ENCODE peak calls at places on chromosomes 4 and X, in six cellular contexts. C, H, S, Y, I and D are unnamed samples.

GRCh38 chr4:185716008-185716976 is 95.7 kb downstream of the SORBS2 start:
- DNase-seq in C (peak), H (no peak), S (no peak), Y (no peak), I (no peak), D (peak)

GRCh38 chr4:165651901-165652300 is 221.1 kb upstream of the TLL1 start:
- DNase-seq in C (no peak), H (no peak), S (no peak), Y (no peak), I (no peak), D (no peak)

GRCh38 chr4:138090145-138090917 is 151.8 kb downstream of the SLC7A11 start:
- DNase-seq in C (no peak), H (peak), S (no peak), Y (peak), I (peak), D (peak)

GRCh38 chrX:119753001-119753400 is 5.4 kb upstream of the SOWAHD start:
- DNase-seq in C (no peak), H (no peak), S (no peak), Y (no peak), I (no peak), D (no peak)

GRCh38 chr4:48396043-48396442 is 54.7 kb downstream of the SLAIN2 start:
- DNase-seq in C (no peak), H (no peak), S (no peak), Y (no peak), I (no peak), D (no peak)

GRCh38 chr4:75015627-75016026 is 82.7 kb downstream of the PARM1 start:
- DNase-seq in C (no peak), H (no peak), S (no peak), Y (no peak), I (no peak), D (no peak)

GRCh38 chrX:129695937-129696336 is 41.2 kb upstream of the APLN start:
- DNase-seq in C (no peak), H (no peak), S (no peak), Y (no peak), I (no peak), D (no peak)

GRCh38 chr4:147833254-147833653 is 101.4 kb downstream of the ARHGAP10 start:
- DNase-seq in C (no peak), H (peak), S (no peak), Y (peak), I (peak), D (no peak)

GRCh38 chrX:1077140-1077539 is 135.3 kb downstream of the CRLF2 start:
- DNase-seq in C (no peak), H (no peak), S (no peak), Y (no peak), I (no peak), D (no peak)

GRCh38 chr4:140102406-140102805 is 51.6 kb downstream of the MAML3 start:
- DNase-seq in C (no peak), H (no peak), S (no peak), Y (no peak), I (no peak), D (no peak)

GRCh38 chrX:139750390-139750789 is 42.4 kb upstream of the MCF2 start:
- DNase-seq in C (no peak), H (no peak), S (no peak), Y (peak), I (peak), D (no peak)

GRCh38 chr4:39348371-39349265 is 17.5 kb downstream of the RFC1 start:
- DNase-seq in C (no peak), H (no peak), S (no peak), Y (peak), I (peak), D (no peak)

GRCh38 chr4:119284876-119285611 is 36.9 kb downstream of the FABP2 start:
- DNase-seq in C (no peak), H (peak), S (no peak), Y (peak), I (peak), D (no peak)

GRCh38 chr4:175997291-175997690 is 68.3 kb upstream of the WDR17 start:
- DNase-seq in C (no peak), H (no peak), S (no peak), Y (no peak), I (no peak), D (no peak)

GRCh38 chr4:168480991-168481588 is 798 bp upstream of the DDX60L start:
- DNase-seq in C (no peak), H (peak), S (peak), Y (peak), I (peak), D (no peak)

GRCh38 chr4:82786004-82786400 is 12.6 kb downstream of the SCD5 start:
- DNase-seq in C (no peak), H (no peak), S (no peak), Y (no peak), I (no peak), D (no peak)

GRCh38 chr4:105343523-105343931 is 130.3 kb downstream of the PPA2 start:
- DNase-seq in C (no peak), H (peak), S (no peak), Y (peak), I (peak), D (peak)

GRCh38 chrX:28966335-28966734 is 379.1 kb downstream of the IL1RAPL1 start:
- DNase-seq in C (no peak), H (peak), S (no peak), Y (peak), I (peak), D (no peak)

GRCh38 chr4:45679411-45679810 is 444.4 kb downstream of the GABRG1 start:
- DNase-seq in C (no peak), H (no peak), S (no peak), Y (no peak), I (no peak), D (no peak)

GRCh38 chr4:171235516-171235915 is 577.7 kb upstream of the GALNTL6 start:
- DNase-seq in C (no peak), H (no peak), S (no peak), Y (no peak), I (no peak), D (no peak)

GRCh38 chr4:103996637-103997036 is 276.9 kb upstream of the TACR3 start:
- DNase-seq in C (no peak), H (peak), S (no peak), Y (peak), I (no peak), D (no peak)

DNA sequence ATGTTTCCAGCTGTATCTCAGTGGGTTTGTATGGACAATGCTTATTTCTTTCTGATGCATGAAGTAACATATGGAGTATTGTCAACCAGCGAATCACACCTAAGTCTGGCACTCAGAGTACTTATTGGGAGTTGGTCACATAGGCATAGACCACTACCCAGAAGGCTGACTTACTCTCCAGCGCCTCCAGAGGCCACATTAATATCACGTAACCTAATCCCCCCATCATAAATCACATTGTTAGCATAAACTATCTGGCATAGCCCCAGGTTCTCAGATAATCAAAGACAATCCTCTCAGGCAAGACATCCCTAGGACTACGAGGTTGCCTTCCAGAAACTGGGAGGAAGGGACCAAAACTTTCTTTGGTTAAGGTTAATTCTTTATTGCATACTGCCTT is 560.5 kb upstream of the PABPC4L start:
- DNase-seq in C (no peak), H (no peak), S (no peak), Y (no peak), I (no peak), D (no peak)
- TF ChIP-seq CTCF in C (no peak), H (no peak), S (no peak), Y (peak), I (no peak), D (no peak)

GRCh38 chr4:173167793-173168395 is 717 bp upstream of the GALNT7 start:
- DNase-seq in C (no peak), H (peak), S (peak), Y (peak), I (peak), D (peak)

GRCh38 chr4:173170210-173170778 is 1.7 kb downstream of the GALNT7 start:
- DNase-seq in C (no peak), H (peak), S (no peak), Y (no peak), I (no peak), D (no peak)

GRCh38 chr4:173169428-173170209 is 1.0 kb downstream of the GALNT7 start:
- DNase-seq in C (peak), H (peak), S (peak), Y (peak), I (peak), D (peak)

GRCh38 chr4:173168396-173169177 is at the start of gene GALNT7:
- DNase-seq in C (peak), H (peak), S (peak), Y (peak), I (peak), D (peak)

DNA sequence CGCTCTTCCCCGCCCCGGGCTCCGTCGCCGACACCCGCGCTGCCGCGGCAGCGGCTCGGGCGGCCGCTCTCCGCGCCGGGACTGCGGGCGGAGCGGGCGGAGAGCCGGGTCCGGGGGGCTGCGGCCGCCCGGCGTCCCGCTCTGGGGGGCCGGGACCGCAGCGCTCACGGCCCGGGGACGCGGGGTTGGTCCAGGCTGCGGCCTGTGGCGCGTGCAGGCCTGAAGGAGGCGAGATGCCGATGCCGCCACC is 492 bp downstream of the GALNT7 start:
- DNase-seq in C (no peak), H (no peak), S (no peak), Y (no peak), I (no peak), D (no peak)
- TF ChIP-seq CTCF in C (no peak), H (no peak), S (no peak), Y (no peak), I (no peak), D (no peak)

GRCh38 chrX:134249231-134249630 is 12.2 kb downstream of the CCDC160 start:
- DNase-seq in C (no peak), H (no peak), S (no peak), Y (no peak), I (no peak), D (no peak)

GRCh38 chrX:134247492-134247891 is 10.5 kb downstream of the CCDC160 start:
- DNase-seq in C (no peak), H (no peak), S (no peak), Y (no peak), I (no peak), D (no peak)

GRCh38 chrX:134241960-134242619 is 5.1 kb downstream of the CCDC160 start:
- DNase-seq in C (no peak), H (no peak), S (no peak), Y (peak), I (no peak), D (no peak)

GRCh38 chrX:134244043-134244442 is 7.1 kb downstream of the CCDC160 start:
- DNase-seq in C (no peak), H (peak), S (no peak), Y (peak), I (peak), D (no peak)

DNA sequence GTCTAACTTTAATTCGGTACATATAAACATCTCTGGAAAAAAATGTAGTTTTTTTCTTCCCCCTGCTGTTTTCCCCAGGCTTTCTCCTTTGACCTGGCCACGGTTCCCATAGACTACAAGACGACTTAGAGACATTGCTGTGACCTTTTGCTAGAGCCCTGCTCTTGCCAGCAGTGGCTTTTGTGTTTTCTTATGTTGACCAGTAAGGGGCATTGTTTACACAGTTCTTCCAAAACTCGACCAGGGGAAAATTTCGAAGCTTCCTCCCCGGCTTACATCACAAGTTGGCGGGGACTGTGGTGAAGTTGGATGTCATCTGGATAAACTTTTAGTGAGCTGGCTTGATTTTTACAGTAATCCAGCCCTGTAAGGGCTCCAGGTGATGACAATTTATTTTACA is 9.3 kb downstream of the CCDC160 start:
- DNase-seq in C (no peak), H (peak), S (no peak), Y (peak), I (no peak), D (no peak)
- TF ChIP-seq CTCF in C (no peak), H (no peak), S (no peak), Y (no peak), I (no peak), D (no peak)

DNA sequence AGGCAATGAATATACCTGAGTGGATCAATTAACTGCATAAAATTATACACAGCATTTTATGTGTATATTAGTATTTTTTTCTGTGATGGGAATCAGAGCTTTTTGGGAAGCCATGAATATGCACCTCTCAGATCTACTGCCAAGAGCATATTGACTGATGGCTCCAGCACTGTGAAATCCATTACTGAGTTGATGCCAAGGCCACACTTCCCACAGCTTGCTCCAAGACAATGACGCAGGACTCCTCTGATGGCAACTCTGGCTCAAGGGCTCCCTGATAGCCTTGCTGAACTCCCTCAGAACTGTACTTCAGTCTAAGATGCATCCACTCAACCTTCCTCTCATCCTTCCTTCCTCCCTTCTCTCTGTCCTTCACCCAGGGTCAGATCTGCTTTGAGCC is 82.7 kb downstream of the OTC start:
- DNase-seq in C (no peak), H (no peak), S (no peak), Y (no peak), I (no peak), D (no peak)
- TF ChIP-seq CTCF in C (no peak), H (no peak), S (no peak), Y (no peak), I (no peak), D (no peak)

GRCh38 chr4:7647932-7648812 is 213.4 kb upstream of the PSAPL1 start:
- DNase-seq in C (no peak), H (peak), S (no peak), Y (peak), I (peak), D (no peak)
- TF ChIP-seq CTCF in C (no peak), H (no peak), S (no peak), Y (no peak), I (no peak), D (no peak)

DNA sequence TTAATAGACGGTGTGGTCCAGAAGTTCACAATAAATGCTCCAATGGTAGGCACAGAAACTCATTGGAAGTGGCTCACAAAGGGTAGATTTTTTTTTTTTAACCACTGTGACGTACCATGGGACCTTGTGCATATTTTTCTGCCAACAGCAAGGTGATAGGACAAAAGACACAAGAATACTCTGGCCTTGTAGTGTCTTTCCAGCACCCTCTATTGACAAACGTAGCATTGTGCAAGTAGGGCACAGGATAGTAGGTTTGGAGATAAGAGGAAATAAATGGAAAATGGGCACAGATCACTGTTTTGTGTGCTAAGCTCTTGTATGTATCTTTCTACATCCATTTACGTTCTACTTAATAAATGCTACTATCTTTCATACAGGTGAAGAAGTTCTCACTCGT is 2054.9 kb downstream of the PCDH7 start:
- DNase-seq in C (no peak), H (peak), S (no peak), Y (peak), I (no peak), D (no peak)
- TF ChIP-seq CTCF in C (no peak), H (peak), S (no peak), Y (peak), I (no peak), D (no peak)